ENCODE peak calls at places on chromosomes 7 and 10, in nine cellular contexts. S, K, Q, T, W, X, M, Z and J are unnamed samples. For H3K9me3 and H3K4me1, the result is how much of the 10 kb centered on the place peaks cover.

GRCh38 chr7:29976673-29977072 is 12.9 kb downstream of the SCRN1 start:
- DNase-seq in S (peak), K (no peak), Q (no peak), T (no peak), W (no peak), X (no peak), M (no peak), Z (no peak), J (no peak)

GRCh38 chr7:88092676-88092999 is 127.2 kb downstream of the SRI start:
- DNase-seq in S (no peak), K (no peak), Q (no peak), T (no peak), W (no peak), X (no peak), M (no peak), Z (no peak), J (no peak)

GRCh38 chr10:15571570-15571969 is 148.2 kb downstream of the ITGA8 start:
- DNase-seq in S (peak), K (peak), Q (no peak), T (no peak), W (no peak), X (no peak), M (no peak), Z (no peak), J (peak)

GRCh38 chr10:44864637-44865288 is 46.4 kb upstream of the TMEM72 start:
- DNase-seq in S (peak), K (peak), Q (peak), T (peak), W (peak), X (peak), M (peak), Z (peak), J (peak)

GRCh38 chr10:14654821-14655382 is 119.8 kb downstream of the FAM107B start:
- DNase-seq in S (no peak), K (no peak), Q (no peak), T (no peak), W (no peak), X (no peak), M (no peak), Z (no peak), J (no peak)

GRCh38 chr10:43395571-43396060 is 13.4 kb downstream of the HNRNPF start:
- DNase-seq in S (no peak), K (no peak), Q (no peak), T (no peak), W (no peak), X (no peak), M (no peak), Z (no peak), J (no peak)

GRCh38 chr10:4407783-4408182 is 418.2 kb upstream of the AKR1E2 start:
- DNase-seq in S (peak), K (no peak), Q (no peak), T (no peak), W (no peak), X (no peak), M (no peak), Z (no peak), J (no peak)

GRCh38 chr7:96219382-96220130 is 102.3 kb downstream of the SLC25A13 start:
- DNase-seq in S (peak), K (no peak), Q (no peak), T (no peak), W (no peak), X (no peak), M (no peak), Z (no peak), J (no peak)

GRCh38 chr7:98902523-98902922 is 24.2 kb downstream of the TRRAP start:
- DNase-seq in S (no peak), K (no peak), Q (no peak), T (no peak), W (no peak), X (no peak), M (no peak), Z (no peak), J (no peak)

GRCh38 chr7:132783824-132784223 is 207.6 kb upstream of the PLXNA4 start:
- DNase-seq in S (peak), K (no peak), Q (no peak), T (no peak), W (no peak), X (no peak), M (no peak), Z (no peak), J (no peak)

GRCh38 chr7:149071182-149071635 is 19.3 kb downstream of the ZNF786 start:
- DNase-seq in S (no peak), K (no peak), Q (no peak), T (no peak), W (no peak), X (no peak), M (no peak), Z (no peak), J (no peak)

GRCh38 chr7:44534501-44534900 is 6.6 kb downstream of the NPC1L1 start:
- DNase-seq in S (peak), K (no peak), Q (no peak), T (peak), W (peak), X (peak), M (peak), Z (no peak), J (no peak)

GRCh38 chr10:113736576-113736975 is 14.9 kb upstream of the PLEKHS1 start:
- DNase-seq in S (peak), K (no peak), Q (no peak), T (no peak), W (no peak), X (no peak), M (no peak), Z (no peak), J (no peak)

GRCh38 chr10:97134202-97134601 is 51.6 kb downstream of the SLIT1 start:
- DNase-seq in S (no peak), K (no peak), Q (no peak), T (no peak), W (no peak), X (no peak), M (no peak), Z (no peak), J (no peak)

GRCh38 chr10:124557648-124558338 is 96.2 kb downstream of the LHPP start:
- DNase-seq in S (peak), K (no peak), Q (peak), T (no peak), W (no peak), X (no peak), M (no peak), Z (no peak), J (no peak)

GRCh38 chr10:132845780-132846595 is 60.0 kb upstream of the NKX6-2 start:
- DNase-seq in S (no peak), K (no peak), Q (peak), T (no peak), W (no peak), X (no peak), M (peak), Z (peak), J (no peak)

GRCh38 chr10:133324198-133324792 is 12.4 kb downstream of the CALY start:
- DNase-seq in S (peak), K (no peak), Q (peak), T (peak), W (peak), X (no peak), M (peak), Z (no peak), J (no peak)

GRCh38 chr7:36202347-36202896 is 49.4 kb downstream of the EEPD1 start:
- DNase-seq in S (no peak), K (no peak), Q (no peak), T (no peak), W (no peak), X (no peak), M (no peak), Z (no peak), J (no peak)

GRCh38 chr7:90346326-90347125 is at the start of gene GTPBP10:
- DNase-seq in S (peak), K (peak), Q (peak), T (peak), W (peak), X (peak), M (peak), Z (peak), J (peak)

GRCh38 chr10:131574707-131575430 is 263.3 kb upstream of the TCERG1L start:
- DNase-seq in S (no peak), K (no peak), Q (no peak), T (no peak), W (no peak), X (no peak), M (peak), Z (peak), J (no peak)

GRCh38 chr7:135704074-135704473 is 23.9 kb downstream of the SLC13A4 start:
- DNase-seq in S (no peak), K (no peak), Q (no peak), T (no peak), W (peak), X (no peak), M (no peak), Z (no peak), J (no peak)

GRCh38 chr10:6053303-6053702 is 8.9 kb downstream of the IL2RA start:
- DNase-seq in S (no peak), K (no peak), Q (no peak), T (no peak), W (no peak), X (no peak), M (no peak), Z (no peak), J (no peak)

GRCh38 chr10:42987575-42987974 is 89.3 kb upstream of the RET start:
- DNase-seq in S (no peak), K (no peak), Q (peak), T (no peak), W (no peak), X (no peak), M (peak), Z (no peak), J (no peak)

GRCh38 chr7:47254081-47255006 is 327.6 kb downstream of the TNS3 start:
- DNase-seq in S (peak), K (peak), Q (peak), T (peak), W (peak), X (no peak), M (peak), Z (peak), J (peak)

GRCh38 chr7:95609277-95609971 is 13.1 kb upstream of the PDK4 start:
- DNase-seq in S (peak), K (no peak), Q (no peak), T (peak), W (no peak), X (peak), M (peak), Z (no peak), J (no peak)

GRCh38 chr10:128150045-128150493 is 23.8 kb upstream of the MKI67 start:
- DNase-seq in S (peak), K (no peak), Q (peak), T (peak), W (peak), X (no peak), M (peak), Z (no peak), J (no peak)

GRCh38 chr7:32347244-32347828 is 142.8 kb downstream of the LSM5 start:
- DNase-seq in S (peak), K (no peak), Q (no peak), T (no peak), W (peak), X (peak), M (peak), Z (no peak), J (no peak)

GRCh38 chr7:52249741-52250140 is 785.7 kb upstream of the POM121L12 start:
- DNase-seq in S (no peak), K (no peak), Q (no peak), T (no peak), W (no peak), X (no peak), M (no peak), Z (no peak), J (no peak)

GRCh38 chr7:130912086-130912909 is 178.3 kb upstream of the KLF14 start:
- DNase-seq in S (peak), K (no peak), Q (no peak), T (no peak), W (no peak), X (peak), M (no peak), Z (no peak), J (no peak)

GRCh38 chr7:39656415-39656814 is 33.0 kb downstream of the RALA start:
- DNase-seq in S (no peak), K (no peak), Q (no peak), T (no peak), W (no peak), X (no peak), M (no peak), Z (no peak), J (no peak)

GRCh38 chr7:39663263-39663662 is 39.9 kb downstream of the RALA start:
- DNase-seq in S (no peak), K (no peak), Q (no peak), T (no peak), W (no peak), X (no peak), M (no peak), Z (no peak), J (no peak)

GRCh38 chr7:39661960-39662359 is 38.6 kb downstream of the RALA start:
- DNase-seq in S (no peak), K (no peak), Q (no peak), T (no peak), W (peak), X (no peak), M (no peak), Z (no peak), J (no peak)

GRCh38 chr7:39664057-39664456 is 40.7 kb downstream of the RALA start:
- DNase-seq in S (no peak), K (no peak), Q (no peak), T (no peak), W (no peak), X (no peak), M (no peak), Z (no peak), J (no peak)

GRCh38 chr7:39659356-39660013 is 36.1 kb downstream of the RALA start:
- DNase-seq in S (no peak), K (no peak), Q (no peak), T (no peak), W (no peak), X (no peak), M (no peak), Z (no peak), J (no peak)
- H3K9me3 ChIP-seq in S (under half), K (under half), Q (under half), T (under half), W (under half), X (under half), M (under half), Z (under half), J (under half)

DNA sequence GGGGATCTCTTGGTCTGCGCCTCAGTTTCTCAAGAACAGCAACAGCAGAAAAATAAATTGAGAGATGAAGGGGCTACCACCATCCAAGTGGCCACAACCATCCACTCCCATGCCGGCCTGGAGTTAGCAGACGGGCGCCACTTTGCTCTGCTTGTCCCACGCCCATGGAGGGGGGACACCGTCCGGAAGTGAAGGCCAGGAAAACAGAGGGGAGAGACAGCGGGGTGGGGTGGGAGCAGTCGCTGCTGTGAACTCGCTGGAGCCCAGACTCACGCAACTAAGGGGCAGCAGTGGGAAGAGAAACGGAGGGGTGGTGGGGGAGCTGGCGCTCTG is 135.4 kb downstream of the KIF20B start:
- DNase-seq in S (no peak), K (no peak), Q (peak), T (no peak), W (no peak), X (no peak), M (no peak), Z (no peak), J (no peak)
- H3K4me3 ChIP-seq in S (peak), K (peak), Q (peak), T (peak), W (no peak), X (peak), M (peak), Z (peak), J (peak)

GRCh38 chr7:1392556-1392955 is 66.7 kb downstream of the MICALL2 start:
- DNase-seq in S (no peak), K (no peak), Q (no peak), T (no peak), W (no peak), X (no peak), M (no peak), Z (no peak), J (no peak)
- H3K4me1 ChIP-seq in S (under half), K (under half), Q (under half), T (under half), W (under half), X (under half), M (under half), Z (under half), J (under half)

GRCh38 chr7:157616426-157616825 is 279.6 kb downstream of the DNAJB6 start:
- DNase-seq in S (no peak), K (no peak), Q (no peak), T (no peak), W (no peak), X (no peak), M (no peak), Z (no peak), J (no peak)
- H3K9me3 ChIP-seq in S (under half), K (under half), Q (under half), T (under half), W (under half), X (under half), M (under half), Z (under half), J (under half)